ENCODE peak calls at places on chromosome 21, in seven cellular contexts. K is AG09309, C is A549, H is AG10803, G is fibroblast of pulmonary artery, Q is choroid plexus epithelial cell, V is foreskin fibroblast. M is an unnamed sample.

GRCh38 chr21:41481191-41481590 is 26.8 kb downstream of the TMPRSS2 start:
- DNase-seq in K (no peak), C (no peak), H (peak), G (peak), Q (no peak), V (peak), M (peak)

GRCh38 chr21:38985423-38986378 is 180.0 kb downstream of the ETS2 start:
- DNase-seq in K (peak), C (no peak), H (peak), G (peak), Q (peak), V (peak), M (peak)

GRCh38 chr21:44067011-44067839 is 40.0 kb upstream of the PWP2 start:
- DNase-seq in K (no peak), C (no peak), H (no peak), G (no peak), Q (peak), V (no peak), M (peak)

GRCh38 chr21:42760977-42761751 is 107.7 kb downstream of the PDE9A start:
- DNase-seq in K (no peak), C (no peak), H (no peak), G (no peak), Q (no peak), V (no peak), M (no peak)

GRCh38 chr21:43868461-43868860 is 3.4 kb downstream of the AGPAT3 start:
- DNase-seq in K (no peak), C (no peak), H (no peak), G (no peak), Q (no peak), V (no peak), M (peak)

GRCh38 chr21:43959231-43960041 is 52.7 kb upstream of the TRAPPC10 start:
- DNase-seq in K (no peak), C (no peak), H (no peak), G (no peak), Q (no peak), V (no peak), M (no peak)

GRCh38 chr21:39852021-39852721 is 15.1 kb upstream of the PCP4 start:
- DNase-seq in K (no peak), C (no peak), H (no peak), G (no peak), Q (no peak), V (no peak), M (no peak)

GRCh38 chr21:38310619-38311018 is 53.8 kb downstream of the KCNJ15 start:
- DNase-seq in K (peak), C (peak), H (peak), G (peak), Q (peak), V (peak), M (peak)

GRCh38 chr21:34846601-34847112 is 177.9 kb downstream of the CLIC6 start:
- DNase-seq in K (no peak), C (peak), H (no peak), G (peak), Q (peak), V (peak), M (peak)

GRCh38 chr21:41548781-41549180 is 40.8 kb upstream of the TMPRSS2 start:
- DNase-seq in K (no peak), C (no peak), H (no peak), G (no peak), Q (no peak), V (no peak), M (no peak)

GRCh38 chr21:41091561-41091960 is 76.4 kb upstream of the BACE2 start:
- DNase-seq in K (no peak), C (no peak), H (no peak), G (no peak), Q (no peak), V (no peak), M (no peak)

GRCh38 chr21:42200906-42201614 is 17.9 kb upstream of the ABCG1 start:
- DNase-seq in K (no peak), C (no peak), H (no peak), G (no peak), Q (no peak), V (no peak), M (no peak)

GRCh38 chr21:39483917-39484316 is 32.1 kb downstream of the SH3BGR start:
- DNase-seq in K (peak), C (peak), H (peak), G (peak), Q (peak), V (peak), M (no peak)

GRCh38 chr21:30710499-30710898 is 8.1 kb downstream of the KRTAP21-3 start:
- DNase-seq in K (no peak), C (no peak), H (no peak), G (no peak), Q (no peak), V (no peak), M (peak)

GRCh38 chr21:41783476-41784150 is 16.8 kb upstream of the RIPK4 start:
- DNase-seq in K (peak), C (peak), H (peak), G (no peak), Q (peak), V (no peak), M (peak)

GRCh38 chr21:31360717-31361116 is 16.7 kb upstream of the TIAM1 start:
- DNase-seq in K (no peak), C (no peak), H (no peak), G (no peak), Q (no peak), V (no peak), M (peak)

GRCh38 chr21:34794686-34795085 is 125.9 kb downstream of the CLIC6 start:
- DNase-seq in K (no peak), C (no peak), H (no peak), G (no peak), Q (no peak), V (no peak), M (no peak)

GRCh38 chr21:38297193-38297592 is 40.4 kb downstream of the KCNJ15 start:
- DNase-seq in K (no peak), C (no peak), H (peak), G (peak), Q (peak), V (peak), M (peak)

GRCh38 chr21:18550361-18550760 is 146.8 kb upstream of the TMPRSS15 start:
- DNase-seq in K (no peak), C (no peak), H (no peak), G (no peak), Q (no peak), V (no peak), M (no peak)

GRCh38 chr21:19523731-19524130 is 1120.1 kb upstream of the TMPRSS15 start:
- DNase-seq in K (no peak), C (no peak), H (no peak), G (peak), Q (peak), V (no peak), M (no peak)

GRCh38 chr21:40120944-40121575 is 253.8 kb downstream of the PCP4 start:
- DNase-seq in K (no peak), C (peak), H (peak), G (peak), Q (peak), V (no peak), M (peak)

GRCh38 chr21:34635307-34635706 is 20.4 kb upstream of the RCAN1 start:
- DNase-seq in K (no peak), C (peak), H (no peak), G (no peak), Q (no peak), V (no peak), M (no peak)

GRCh38 chr21:42419845-42420244 is 16.1 kb downstream of the UBASH3A start:
- DNase-seq in K (no peak), C (no peak), H (no peak), G (no peak), Q (no peak), V (no peak), M (no peak)

GRCh38 chr21:19029816-19030215 is 626.2 kb upstream of the TMPRSS15 start:
- DNase-seq in K (no peak), C (no peak), H (no peak), G (no peak), Q (no peak), V (no peak), M (no peak)

GRCh38 chr21:45334134-45334533 is 46.4 kb upstream of the POFUT2 start:
- DNase-seq in K (no peak), C (no peak), H (no peak), G (no peak), Q (no peak), V (no peak), M (no peak)
- H3K4me3 ChIP-seq in K (no peak), C (no peak), H (no peak), G (no peak), Q (no peak), V (no peak), M (no peak)

GRCh38 chr21:32457360-32457840 is 44.9 kb downstream of the EVA1C start:
- DNase-seq in K (no peak), C (peak), H (peak), G (peak), Q (peak), V (no peak), M (no peak)
- TF ChIP-seq CTCF in K (peak), C (no peak), H (no peak), G (peak), Q (no peak), V (no peak), M (no peak)

GRCh38 chr21:16570856-16571255 is 841.1 kb downstream of the USP25 start:
- DNase-seq in K (no peak), C (no peak), H (peak), G (no peak), Q (peak), V (no peak), M (no peak)
- H3K4me3 ChIP-seq in K (no peak), C (peak), H (no peak), G (no peak), Q (no peak), V (no peak), M (no peak)

DNA sequence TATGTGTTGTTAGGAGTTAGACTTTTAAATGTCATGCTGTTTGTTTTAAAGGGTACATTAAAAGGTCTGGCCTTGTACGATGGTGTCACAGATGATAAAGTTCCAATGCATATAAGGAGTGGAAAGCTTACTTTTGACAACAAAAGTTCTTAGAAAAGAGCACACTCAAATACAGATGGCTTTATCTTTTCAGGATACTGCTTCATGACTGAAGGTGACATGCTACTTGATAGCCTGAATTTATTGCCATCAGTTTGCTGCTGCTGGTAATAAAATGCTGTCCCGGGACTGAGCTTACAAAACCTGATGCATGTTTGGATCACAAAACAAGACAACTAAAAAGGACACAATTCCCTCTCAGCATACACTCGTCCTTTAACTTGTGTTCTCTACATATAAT is 84.9 kb downstream of the TTC3 start:
- DNase-seq in K (no peak), C (no peak), H (no peak), G (no peak), Q (no peak), V (no peak), M (no peak)
- TF ChIP-seq CTCF in K (no peak), C (no peak), H (no peak), G (no peak), Q (no peak), V (no peak), M (no peak)

DNA sequence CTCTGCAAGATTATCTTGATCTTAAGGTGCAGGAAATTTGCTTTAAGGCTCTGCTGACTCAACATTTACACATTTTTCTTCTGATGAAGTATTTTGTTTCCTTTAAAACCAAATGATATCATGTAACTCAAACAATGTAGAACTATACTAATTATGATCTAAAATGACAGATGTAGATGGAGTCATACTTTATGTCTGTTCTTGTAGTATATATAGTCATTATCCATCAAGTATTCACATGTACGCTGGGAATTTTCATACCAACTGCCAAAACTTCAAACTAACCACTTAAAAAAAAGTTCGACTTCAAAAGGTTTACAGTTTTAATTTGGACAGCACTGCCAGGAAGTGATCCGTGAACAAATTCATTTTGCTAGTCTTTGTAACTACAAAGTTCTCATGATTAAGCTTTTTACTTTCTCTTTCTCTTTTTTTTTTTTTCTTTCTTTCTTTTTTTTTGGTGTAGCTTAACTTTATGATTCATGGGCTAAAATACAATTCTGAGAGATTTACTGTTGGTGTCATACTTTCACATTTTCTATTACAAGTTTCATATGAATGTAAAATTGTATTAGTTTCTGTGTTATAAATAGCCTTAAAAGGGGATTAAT is 509.0 kb upstream of the CXADR start:
- DNase-seq in K (no peak), C (no peak), H (no peak), G (peak), Q (peak), V (no peak), M (peak)
- H3K4me3 ChIP-seq in K (no peak), C (no peak), H (no peak), G (no peak), Q (peak), V (peak), M (no peak)

GRCh38 chr21:24994717-24995116 is 612.6 kb downstream of the MRPL39 start:
- DNase-seq in K (no peak), C (no peak), H (no peak), G (no peak), Q (no peak), V (no peak), M (no peak)
- TF ChIP-seq CTCF in K (no peak), C (no peak), H (no peak), G (no peak), Q (no peak), V (no peak), M (no peak)

DNA sequence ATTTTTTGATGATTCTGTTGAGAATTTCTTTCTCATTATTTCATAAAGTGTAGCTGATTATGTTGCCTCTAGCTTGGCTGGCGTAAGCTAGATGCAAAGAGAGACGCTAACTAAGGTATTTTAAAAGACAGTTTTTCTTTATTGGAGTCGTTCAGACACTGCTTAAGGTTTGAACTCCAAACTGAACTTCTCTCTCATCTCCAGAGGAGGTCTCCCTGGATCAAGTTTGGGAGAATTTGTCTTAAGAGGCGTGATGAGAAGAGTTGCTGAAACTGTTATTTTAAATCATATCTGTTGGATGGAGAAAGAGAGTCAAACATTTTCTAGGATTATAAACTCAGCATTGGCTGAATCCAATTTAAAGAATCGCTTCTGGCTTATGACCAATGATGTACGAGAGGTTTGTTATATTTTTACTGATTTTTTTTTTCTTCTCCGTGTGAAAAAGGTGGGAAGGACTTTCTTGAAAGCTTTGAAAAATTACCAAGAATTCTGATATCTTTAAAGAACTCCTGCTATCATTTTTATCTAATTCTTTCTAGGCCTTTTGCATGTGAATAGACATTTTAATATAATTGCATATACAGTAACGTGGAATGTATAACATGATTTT is 34.0 kb downstream of the MAP3K7CL start:
- DNase-seq in K (peak), C (peak), H (peak), G (peak), Q (peak), V (peak), M (peak)
- H3K4me3 ChIP-seq in K (no peak), C (no peak), H (no peak), G (no peak), Q (peak), V (no peak), M (no peak)

DNA sequence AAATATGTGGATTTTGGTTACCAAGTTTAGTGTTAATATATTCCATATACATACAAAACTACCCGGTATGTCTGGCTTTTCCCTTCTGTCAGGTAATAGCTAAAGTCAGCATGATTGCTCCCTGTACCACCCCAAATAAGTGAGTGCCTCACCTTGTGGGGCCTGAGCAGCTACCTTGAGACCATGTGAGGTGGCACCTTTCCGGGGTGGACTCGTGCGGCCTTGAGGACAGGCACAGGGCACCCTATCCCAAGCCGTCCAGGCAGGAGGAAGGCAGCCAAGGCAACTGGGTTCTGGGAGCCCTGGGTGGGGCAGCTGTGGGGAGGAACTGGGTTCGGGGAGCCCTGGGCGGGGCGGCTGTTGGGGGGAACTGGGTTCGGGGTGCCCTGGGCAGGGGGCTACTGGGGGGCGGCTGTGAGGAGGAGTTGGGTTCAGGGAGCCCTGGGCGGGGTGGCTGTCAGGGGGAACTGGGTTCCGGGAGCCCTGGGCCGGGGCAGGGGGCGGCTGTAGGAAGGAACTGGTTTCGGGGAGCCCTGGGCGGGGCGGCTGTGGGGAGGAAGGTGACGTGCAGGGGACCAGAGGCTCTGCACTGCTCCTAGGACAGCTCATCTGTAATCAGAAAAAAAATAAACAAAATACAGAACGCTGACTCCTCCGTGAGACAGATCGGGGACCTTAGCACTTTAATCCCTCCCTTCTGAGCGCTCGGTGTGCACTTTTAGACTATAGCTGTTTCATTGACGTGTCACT is 63.3 kb downstream of the POFUT2 start:
- DNase-seq in K (no peak), C (no peak), H (no peak), G (no peak), Q (peak), V (no peak), M (no peak)
- TF ChIP-seq CTCF in K (no peak), C (no peak), H (no peak), G (no peak), Q (no peak), V (no peak), M (no peak)

GRCh38 chr21:15005391-15005790 is 59.4 kb downstream of the NRIP1 start:
- DNase-seq in K (no peak), C (no peak), H (peak), G (no peak), Q (peak), V (no peak), M (no peak)
- H3K4me3 ChIP-seq in K (no peak), C (no peak), H (peak), G (no peak), Q (peak), V (peak), M (no peak)

GRCh38 chr21:26884436-26884835 is 39.2 kb upstream of the ADAMTS1 start:
- DNase-seq in K (no peak), C (no peak), H (no peak), G (no peak), Q (no peak), V (no peak), M (no peak)

GRCh38 chr21:26887241-26887640 is 42.0 kb upstream of the ADAMTS1 start:
- DNase-seq in K (no peak), C (no peak), H (peak), G (peak), Q (peak), V (peak), M (no peak)

GRCh38 chr21:26883768-26884167 is 38.6 kb upstream of the ADAMTS1 start:
- DNase-seq in K (no peak), C (no peak), H (peak), G (peak), Q (peak), V (no peak), M (no peak)

GRCh38 chr21:26877015-26877414 is 31.8 kb upstream of the ADAMTS1 start:
- DNase-seq in K (no peak), C (no peak), H (no peak), G (no peak), Q (no peak), V (no peak), M (no peak)

GRCh38 chr21:26881504-26882228 is 36.5 kb upstream of the ADAMTS1 start:
- DNase-seq in K (no peak), C (peak), H (peak), G (peak), Q (peak), V (no peak), M (peak)
- TF ChIP-seq CTCF in K (peak), C (no peak), H (peak), G (peak), Q (peak), V (peak), M (no peak)

M was measured in epithelial cell of esophagus.